ENCODE peak calls at places on chromosomes 2 and 18, in eight cellular contexts. S is A549, Z is AG04450, B is transverse colon, X is neural progenitor cell, H is GM12878, U is Panc1, W is brain microvascular endothelial cell. R is an unnamed sample.

GRCh38 chr2:204604061-204604460 is 58.8 kb downstream of the PARD3B start:
- DNase-seq in H (no peak), W (peak; percentile 11), U (no peak), X (no peak), B (no peak), Z (no peak), S (no peak), R (no peak)

GRCh38 chr2:111072220-111072871 is 48.4 kb upstream of the BCL2L11 start:
- DNase-seq in Z (peak; percentile 18), H (no peak), U (peak; percentile 75), X (no peak), S (no peak), W (peak; percentile 94), B (no peak), R (peak; percentile 65)

GRCh38 chr2:205245652-205246051 is 436.6 kb upstream of the NRP2 start:
- DNase-seq in H (no peak), B (no peak), Z (no peak), W (no peak), S (no peak), X (no peak), U (no peak), R (no peak)

GRCh38 chr2:71223767-71224333 is 3.1 kb downstream of the PAIP2B start:
- DNase-seq in X (peak; percentile 80), U (peak; percentile 24), B (peak; percentile 64), W (peak; percentile 27), H (no peak), Z (no peak), S (peak; percentile 38), R (peak; percentile 18)

GRCh38 chr2:84969511-84970265 is 1.3 kb upstream of the KCMF1 start:
- DNase-seq in X (peak; percentile 33), S (no peak), U (no peak), H (no peak), Z (no peak), W (no peak), B (no peak), R (no peak)

GRCh38 chr18:62979172-62979571 is 263.8 kb downstream of the PHLPP1 start:
- DNase-seq in B (no peak), S (no peak), W (peak; percentile 21), X (no peak), U (no peak), H (no peak), Z (peak; percentile 92), R (peak; percentile 14)

GRCh38 chr2:207970138-207970824 is 55.0 kb downstream of the PLEKHM3 start:
- DNase-seq in W (no peak), U (no peak), Z (no peak), S (no peak), H (no peak), B (no peak), X (peak; percentile 95), R (no peak)

GRCh38 chr2:110876167-110876999 is 144.0 kb downstream of the ACOXL start:
- DNase-seq in H (no peak), B (no peak), X (no peak), U (no peak), S (no peak), W (no peak), Z (no peak), R (no peak)

GRCh38 chr2:181715033-181715630 is 34.8 kb upstream of the NEUROD1 start:
- DNase-seq in X (peak; percentile 87), S (peak; percentile 16), U (peak; percentile 78), H (peak; percentile 56), W (peak; percentile 82), B (peak; percentile 60), Z (peak; percentile 52), R (peak; percentile 35)

GRCh38 chr2:39225564-39225963 is 18.2 kb downstream of the CDKL4 start:
- DNase-seq in X (no peak), H (peak; percentile 4), U (no peak), B (no peak), W (no peak), S (no peak), Z (no peak), R (no peak)

GRCh38 chr2:95530734-95531133 is 46.2 kb upstream of the TRIM43B start:
- DNase-seq in H (peak; percentile 51), B (no peak), S (no peak), U (no peak), X (no peak), W (peak; percentile 83), Z (peak; percentile 21), R (no peak)

GRCh38 chr2:106581755-106582430 is 94.7 kb downstream of the CD8B2 start:
- DNase-seq in B (peak; percentile 51), S (peak; percentile 86), Z (no peak), H (no peak), X (peak; percentile 62), U (no peak), W (peak; percentile 79), R (peak; percentile 69)

GRCh38 chr18:10101293-10101701 is 187.5 kb downstream of the VAPA start:
- DNase-seq in H (no peak), Z (no peak), W (peak; percentile 10), U (no peak), X (peak; percentile 11), S (no peak), B (no peak), R (no peak)

GRCh38 chr2:38499921-38500634 is 102.7 kb downstream of the HNRNPLL start:
- DNase-seq in S (no peak), W (no peak), X (peak; percentile 40), Z (no peak), U (no peak), H (no peak), B (no peak), R (no peak)

GRCh38 chr2:183868707-183869106 is 729.6 kb upstream of the ZNF804A start:
- DNase-seq in B (no peak), W (peak; percentile 56), X (no peak), Z (no peak), S (no peak), H (no peak), U (no peak), R (peak; percentile 64)

GRCh38 chr2:72923833-72924352 is 6.6 kb downstream of the EMX1 start:
- DNase-seq in U (no peak), B (no peak), S (no peak), W (no peak), X (peak; percentile 61), H (no peak), Z (no peak), R (no peak)

GRCh38 chr18:50097702-50098101 is 97.2 kb downstream of the MYO5B start:
- DNase-seq in X (no peak), H (no peak), S (no peak), Z (no peak), B (peak; percentile 61), W (no peak), U (no peak), R (peak; percentile 4)

GRCh38 chr2:144703852-144704324 is 184.0 kb upstream of the ZEB2 start:
- DNase-seq in H (no peak), W (peak; percentile 52), U (no peak), B (peak; percentile 18), S (peak; percentile 19), X (no peak), Z (peak; percentile 26), R (peak; percentile 77)

GRCh38 chr18:27948981-27949380 is 227.9 kb downstream of the CDH2 start:
- DNase-seq in U (no peak), S (no peak), H (no peak), W (no peak), B (no peak), X (no peak), Z (no peak), R (no peak)

GRCh38 chr2:127154985-127155650 is 48.2 kb upstream of the BIN1 start:
- DNase-seq in B (no peak), S (no peak), Z (no peak), U (no peak), W (no peak), X (no peak), H (no peak), R (no peak)
- H3K27ac ChIP-seq in B (no peak overlapping the region), S (peak overlapping the region; percentile 59), Z (no peak overlapping the region), U (no peak overlapping the region), W (no peak overlapping the region), X (no peak overlapping the region), H (no peak overlapping the region), R (no peak overlapping the region)

DNA sequence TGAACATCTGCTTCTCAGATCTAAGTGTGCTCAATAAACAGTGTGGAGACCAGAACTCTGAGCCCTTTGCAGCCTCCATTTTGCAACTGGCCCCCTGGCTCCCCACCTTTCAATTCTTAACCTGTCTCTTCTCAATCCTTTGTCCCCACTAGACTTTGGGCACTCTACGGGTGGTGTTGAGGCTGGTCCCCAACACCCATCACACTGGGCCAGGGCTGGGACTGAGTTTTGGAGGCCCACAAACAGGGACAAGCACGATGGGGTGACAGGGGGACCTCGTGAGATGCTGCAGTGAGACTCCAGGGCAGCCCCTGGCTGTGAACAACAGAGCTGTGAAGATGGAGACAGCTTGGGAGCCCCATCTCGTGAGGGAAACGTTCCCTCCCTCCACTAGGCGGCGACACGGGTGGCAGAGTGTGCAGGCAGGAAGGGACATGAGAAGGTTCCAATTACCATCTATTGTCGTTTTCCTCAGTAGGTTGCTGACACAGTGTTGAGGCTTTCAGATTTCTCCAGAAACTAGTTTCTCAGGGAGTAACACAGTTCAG is 1.2 kb downstream of the ANKMY1 start:
- DNase-seq in W (peak; percentile 49), S (peak; percentile 56), Z (no peak), B (peak; percentile 37), U (no peak), H (no peak), X (peak; percentile 59), R (no peak)
- TF ChIP-seq CTCF in W (peak; percentile 82), S (peak; percentile 37), Z (peak; percentile 49), B (peak; percentile 27), U (peak; percentile 90), H (peak; percentile 63), X (peak; percentile 49), R (peak; percentile 40)

GRCh38 chr2:199841409-199841808 is 9.6 kb downstream of the FTCDNL1 start:
- DNase-seq in Z (no peak), U (no peak), W (no peak), B (no peak), S (no peak), H (no peak), X (no peak), R (no peak)

GRCh38 chr2:199833525-199833924 is 17.5 kb downstream of the FTCDNL1 start:
- DNase-seq in U (no peak), W (no peak), H (no peak), S (no peak), Z (no peak), B (no peak), X (no peak), R (no peak)

GRCh38 chr2:199842631-199843030 is 8.4 kb downstream of the FTCDNL1 start:
- DNase-seq in U (no peak), B (no peak), X (no peak), Z (no peak), S (no peak), H (no peak), W (no peak), R (no peak)

GRCh38 chr2:199838399-199838798 is 12.6 kb downstream of the FTCDNL1 start:
- DNase-seq in S (no peak), B (no peak), W (no peak), U (no peak), Z (no peak), H (no peak), X (no peak), R (no peak)
- H3K27ac ChIP-seq in S (no peak overlapping the region), B (no peak overlapping the region), W (no peak overlapping the region), U (no peak overlapping the region), Z (no peak overlapping the region), H (no peak overlapping the region), X (no peak overlapping the region), R (no peak overlapping the region)

DNA sequence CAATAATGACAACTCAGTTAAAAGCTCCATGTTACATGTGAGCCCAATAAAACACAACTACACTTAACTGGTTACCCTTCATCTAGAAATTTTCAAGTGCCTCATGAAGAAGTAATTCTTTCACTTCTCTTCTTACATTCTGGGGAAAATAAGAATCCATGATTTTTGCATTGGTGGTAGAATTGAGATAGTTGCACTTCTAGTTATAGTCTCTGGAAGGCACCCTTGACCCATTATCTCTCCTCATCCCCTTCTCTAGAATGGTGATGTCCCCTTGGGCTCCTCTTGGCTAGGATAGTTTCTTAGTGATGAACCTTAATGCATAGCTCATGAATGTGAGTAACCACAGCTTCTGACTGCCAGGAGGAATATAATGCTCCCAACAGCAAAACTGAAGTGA is 3.6 kb downstream of the LGALSL start:
- DNase-seq in S (no peak), W (no peak), X (no peak), H (no peak), U (no peak), B (no peak), Z (no peak), R (no peak)
- TF ChIP-seq CTCF in S (peak; percentile 8), W (no peak), X (no peak), H (peak; percentile 35), U (peak; percentile 19), B (no peak), Z (no peak), R (no peak)